ENCODE peak calls at places on chromosomes 2 and 18, in eight cellular contexts. I is right lobe of liver, N is stomach, O is adrenal gland, A is uterus, F is erythroblast, Y is K562, D is prostate gland. X is an unnamed sample.

GRCh38 chr2:72623481-72623880 is 202.4 kb downstream of the EXOC6B start:
- DNase-seq in I (no peak), N (no peak), O (no peak), A (no peak), F (no peak), Y (no peak), D (no peak), X (no peak)

GRCh38 chr2:11073791-11074190 is 81.5 kb upstream of the SLC66A3 start:
- DNase-seq in I (no peak), N (no peak), O (no peak), A (no peak), F (no peak), Y (no peak), D (no peak), X (no peak)

GRCh38 chr2:203867561-203868200 is at the start of gene CTLA4:
- DNase-seq in I (no peak), N (no peak), O (no peak), A (no peak), F (no peak), Y (no peak), D (no peak), X (no peak)

GRCh38 chr18:9337875-9338274 is 3.3 kb downstream of the TWSG1 start:
- DNase-seq in I (no peak), N (no peak), O (no peak), A (no peak), F (peak), Y (peak), D (no peak), X (no peak)

GRCh38 chr2:189142893-189143759 is 36.4 kb downstream of the COL5A2 start:
- DNase-seq in I (no peak), N (peak), O (peak), A (no peak), F (peak), Y (peak), D (no peak), X (no peak)

GRCh38 chr2:233489666-233490065 is 76.9 kb downstream of the USP40 start:
- DNase-seq in I (no peak), N (no peak), O (no peak), A (no peak), F (no peak), Y (no peak), D (no peak), X (no peak)

GRCh38 chr18:2857491-2858063 is 10.8 kb downstream of the EMILIN2 start:
- DNase-seq in I (peak), N (peak), O (peak), A (peak), F (no peak), Y (peak), D (no peak), X (peak)

GRCh38 chr2:111695441-111696007 is 188.5 kb downstream of the ANAPC1 start:
- DNase-seq in I (no peak), N (no peak), O (no peak), A (no peak), F (no peak), Y (no peak), D (no peak), X (no peak)

GRCh38 chr2:238286551-238286950 is 1.9 kb downstream of the PER2 start:
- DNase-seq in I (peak), N (peak), O (peak), A (peak), F (peak), Y (no peak), D (peak), X (peak)

GRCh38 chr2:176035013-176035691 is 33.1 kb upstream of the LNPK start:
- DNase-seq in I (no peak), N (no peak), O (no peak), A (no peak), F (no peak), Y (no peak), D (no peak), X (no peak)

GRCh38 chr2:128696421-128696820 is 377.8 kb upstream of the HS6ST1 start:
- DNase-seq in I (no peak), N (no peak), O (no peak), A (no peak), F (no peak), Y (no peak), D (no peak), X (no peak)

GRCh38 chr18:31154186-31154585 is 8.5 kb downstream of the DSC1 start:
- DNase-seq in I (no peak), N (no peak), O (no peak), A (no peak), F (no peak), Y (no peak), D (no peak), X (no peak)

GRCh38 chr2:9336534-9337354 is 86.6 kb downstream of the ITGB1BP1 start:
- DNase-seq in I (peak), N (peak), O (peak), A (peak), F (peak), Y (peak), D (peak), X (no peak)

GRCh38 chr2:231679131-231679530 is 29.2 kb upstream of the PTMA start:
- DNase-seq in I (no peak), N (no peak), O (no peak), A (no peak), F (no peak), Y (no peak), D (no peak), X (peak)

GRCh38 chr18:60873708-60874107 is 459.5 kb upstream of the CDH20 start:
- DNase-seq in I (no peak), N (no peak), O (no peak), A (no peak), F (no peak), Y (no peak), D (no peak), X (no peak)

GRCh38 chr2:10048501-10049171 is 5.3 kb downstream of the KLF11 start:
- DNase-seq in I (no peak), N (no peak), O (no peak), A (no peak), F (peak), Y (peak), D (no peak), X (peak)

GRCh38 chr2:33946198-33946597 is 347.1 kb upstream of the FAM98A start:
- DNase-seq in I (no peak), N (no peak), O (no peak), A (no peak), F (no peak), Y (no peak), D (no peak), X (no peak)

GRCh38 chr2:42792087-42792582 is 248 bp downstream of the HAAO start:
- DNase-seq in I (peak), N (no peak), O (no peak), A (no peak), F (no peak), Y (no peak), D (peak), X (no peak)
- TF ChIP-seq POLR2A in I (no peak), N (no peak), O (no peak), A (no peak), F (no peak), Y (no peak), D (no peak), X (no peak)

DNA sequence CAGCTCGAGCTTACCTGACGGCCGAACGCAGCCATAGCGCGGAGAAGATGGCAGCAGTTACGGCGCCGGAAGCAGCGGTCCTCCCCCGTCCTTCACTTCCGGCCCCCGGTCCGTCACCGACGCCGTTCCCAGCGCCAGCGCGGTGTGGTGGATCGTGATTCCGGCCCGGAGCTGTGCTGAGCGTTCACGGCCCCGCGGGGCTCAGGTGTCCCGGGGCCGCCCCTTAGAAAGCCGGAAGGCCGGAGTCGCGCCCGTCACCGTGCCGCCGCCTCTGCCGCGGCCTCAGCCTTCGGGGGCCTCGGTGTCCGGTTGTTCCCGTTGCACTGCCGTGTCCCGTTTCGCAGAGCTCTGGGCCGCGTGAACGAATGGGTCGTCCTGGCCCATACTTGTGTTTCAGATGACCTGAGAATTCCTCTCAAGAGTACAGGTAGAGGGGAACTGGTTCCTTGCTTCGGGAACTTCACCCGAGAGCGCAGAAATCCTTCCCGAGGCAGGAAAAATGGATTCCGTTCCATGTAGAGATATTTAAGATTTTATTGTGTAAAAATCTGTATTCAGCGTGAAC is at the start of gene MTERF4:
- DNase-seq in I (peak), N (peak), O (peak), A (peak), F (peak), Y (peak), D (peak), X (peak)
- TF ChIP-seq POLR2A in I (peak), N (no peak), O (peak), A (peak), F (peak), Y (peak), D (peak), X (no peak)

DNA sequence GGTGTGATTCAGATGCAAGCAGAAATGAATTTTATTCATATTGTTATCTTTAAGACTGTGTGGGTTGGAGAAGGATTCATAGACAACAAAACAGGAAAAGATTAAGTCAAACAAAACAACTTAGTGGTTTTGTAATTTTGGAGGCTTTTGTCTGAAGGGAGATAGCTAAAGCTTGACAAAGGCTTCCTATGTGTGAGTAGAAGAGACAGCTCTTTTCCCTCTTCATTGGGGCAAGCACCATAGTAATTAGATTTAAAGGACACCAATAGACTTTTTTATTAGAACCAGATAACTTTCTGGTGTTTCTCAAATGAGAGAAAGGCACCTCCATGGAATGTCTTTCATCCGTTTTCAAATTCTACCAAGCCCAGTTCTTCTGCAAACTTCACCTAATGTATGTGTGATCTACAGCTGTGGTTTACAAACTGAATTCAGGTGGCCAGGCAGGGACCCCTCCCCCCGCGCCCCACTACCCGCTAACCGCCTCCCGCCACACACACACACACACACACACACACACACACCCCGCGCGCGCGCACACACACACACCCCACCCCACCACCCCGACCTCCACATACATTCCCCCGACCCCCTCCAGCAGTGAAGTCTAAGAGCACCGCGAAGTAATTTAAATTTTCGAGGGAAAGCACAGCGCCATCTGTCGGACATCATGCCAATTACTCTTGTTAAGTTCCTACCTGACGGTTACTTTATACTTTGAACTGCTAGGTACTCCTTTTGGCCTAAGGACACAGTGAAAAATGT is 31.7 kb upstream of the PPP1R1C start:
- DNase-seq in I (peak), N (peak), O (peak), A (peak), F (peak), Y (peak), D (peak), X (peak)
- TF ChIP-seq POLR2A in I (no peak), N (no peak), O (no peak), A (no peak), F (no peak), Y (no peak), D (no peak), X (no peak)

GRCh38 chr2:161158882-161159281 is 1.3 kb upstream of the TANK start:
- DNase-seq in I (no peak), N (no peak), O (no peak), A (no peak), F (no peak), Y (no peak), D (no peak), X (no peak)

GRCh38 chr2:161159829-161160225 is 401 bp upstream of the TANK start:
- DNase-seq in I (no peak), N (no peak), O (no peak), A (no peak), F (no peak), Y (no peak), D (no peak), X (no peak)

GRCh38 chr2:161161074-161161577 is 898 bp downstream of the TANK start:
- DNase-seq in I (no peak), N (no peak), O (no peak), A (no peak), F (peak), Y (no peak), D (no peak), X (no peak)

GRCh38 chr2:161163438-161163837 is 3.2 kb downstream of the TANK start:
- DNase-seq in I (no peak), N (no peak), O (no peak), A (no peak), F (no peak), Y (no peak), D (no peak), X (no peak)

DNA sequence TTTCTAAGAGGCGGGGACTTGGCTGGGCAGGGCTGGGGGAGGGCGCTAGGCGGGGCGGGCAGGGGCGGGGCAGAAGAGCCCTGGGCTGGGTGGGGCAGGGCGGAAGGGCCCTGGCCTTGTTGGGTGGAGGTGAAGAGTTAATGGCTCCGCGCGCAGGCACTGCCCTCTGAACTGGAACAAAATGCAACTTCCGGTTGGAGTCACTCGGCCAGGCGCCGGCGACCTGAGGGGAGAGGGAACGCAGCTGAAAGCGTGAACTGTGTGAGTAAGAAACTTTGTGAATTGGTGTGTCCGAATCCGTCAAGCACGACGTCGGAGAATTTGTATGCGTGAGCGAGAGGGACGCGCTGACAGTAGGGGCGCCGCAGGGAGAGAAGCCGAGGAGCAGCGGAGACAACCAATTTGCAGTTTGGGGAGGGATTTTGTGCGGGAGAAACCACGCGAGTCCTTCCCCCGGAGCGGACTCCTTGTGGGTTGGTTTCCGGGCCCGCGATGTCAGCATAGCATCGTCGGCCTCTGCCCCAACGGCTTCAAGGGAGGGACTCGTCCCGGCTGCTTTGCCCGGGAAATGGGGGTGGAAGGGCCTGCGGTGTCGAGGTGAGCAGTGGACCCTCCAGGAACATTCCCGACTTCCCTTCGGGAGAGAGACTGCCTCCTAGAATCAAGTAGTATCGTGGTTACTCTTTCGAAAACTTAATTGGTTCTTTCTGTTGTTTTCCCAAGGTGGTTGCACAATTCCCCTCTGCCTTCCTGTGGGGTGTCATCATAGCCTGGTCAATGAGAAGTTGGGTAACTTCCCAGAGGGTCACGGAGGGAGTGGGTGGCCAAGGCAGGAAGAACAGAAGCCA is at the start of gene TANK:
- DNase-seq in I (peak), N (peak), O (peak), A (peak), F (peak), Y (peak), D (peak), X (peak)
- TF ChIP-seq POLR2A in I (peak), N (no peak), O (peak), A (peak), F (peak), Y (peak), D (peak), X (peak)

GRCh38 chr2:219281588-219281987 is 2.4 kb downstream of the DNAJB2 start:
- DNase-seq in I (no peak), N (no peak), O (no peak), A (no peak), F (no peak), Y (peak), D (no peak), X (peak)

GRCh38 chr2:219279151-219279915 is at the start of gene DNAJB2:
- DNase-seq in I (peak), N (peak), O (peak), A (peak), F (peak), Y (peak), D (peak), X (peak)

GRCh38 chr2:219278655-219279150 is 463 bp upstream of the DNAJB2 start:
- DNase-seq in I (no peak), N (no peak), O (no peak), A (no peak), F (no peak), Y (no peak), D (no peak), X (no peak)

GRCh38 chr2:219280682-219281081 is 1.5 kb downstream of the DNAJB2 start:
- DNase-seq in I (no peak), N (no peak), O (no peak), A (no peak), F (no peak), Y (no peak), D (no peak), X (no peak)

GRCh38 chr2:219279916-219280516 is 850 bp downstream of the DNAJB2 start:
- DNase-seq in I (no peak), N (no peak), O (no peak), A (no peak), F (no peak), Y (peak), D (no peak), X (no peak)
- TF ChIP-seq POLR2A in I (no peak), N (no peak), O (no peak), A (no peak), F (peak), Y (no peak), D (no peak), X (no peak)

DNA sequence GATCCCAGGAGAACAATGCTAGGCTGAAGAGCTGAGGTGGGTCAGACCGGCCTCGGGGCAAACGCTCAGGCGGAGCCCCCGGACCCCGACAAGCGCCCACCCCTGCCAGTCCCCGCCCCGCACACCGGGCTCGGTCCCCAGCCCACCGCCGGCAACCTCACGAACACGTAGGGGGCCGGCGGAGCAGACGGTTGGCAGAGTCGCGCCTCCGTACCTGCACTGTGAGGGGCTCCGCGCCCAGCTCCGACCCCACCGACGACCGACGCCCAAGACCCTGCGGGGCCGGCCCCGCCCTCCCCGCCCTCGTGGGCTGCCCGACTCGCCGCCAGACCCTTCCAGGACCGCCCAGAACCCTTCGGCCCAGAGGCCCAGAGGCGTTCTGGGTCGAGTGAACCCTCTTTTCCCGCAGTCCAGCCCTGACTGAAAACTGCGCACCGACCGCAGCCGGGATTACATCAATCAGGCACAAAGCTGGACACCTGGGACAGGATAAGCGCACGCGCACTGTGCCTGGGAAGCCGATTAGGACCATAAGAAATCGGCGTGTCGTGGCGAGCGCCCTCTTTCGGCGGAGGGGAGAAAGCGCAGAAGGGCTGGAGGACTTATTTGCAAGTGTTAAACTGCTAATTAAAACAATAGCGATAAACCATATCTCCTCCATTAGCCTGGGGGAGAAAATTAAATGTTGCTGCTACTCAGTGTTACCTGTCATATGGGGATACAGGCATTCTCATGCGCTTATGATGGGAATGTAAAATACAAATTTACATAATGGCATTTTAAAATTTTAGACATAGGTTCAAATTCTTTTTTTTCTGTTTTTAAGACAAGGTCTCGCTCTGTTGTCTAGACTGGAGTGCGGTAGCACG is 11.7 kb upstream of the DCTN1 start:
- DNase-seq in I (peak), N (peak), O (peak), A (peak), F (peak), Y (peak), D (peak), X (peak)
- TF ChIP-seq POLR2A in I (peak), N (no peak), O (peak), A (peak), F (no peak), Y (peak), D (no peak), X (peak)

GRCh38 chr2:222423632-222424280 is 587 bp upstream of the SGPP2 start:
- DNase-seq in I (no peak), N (no peak), O (no peak), A (no peak), F (no peak), Y (no peak), D (no peak), X (no peak)
- TF ChIP-seq POLR2A in I (no peak), N (no peak), O (no peak), A (no peak), F (no peak), Y (no peak), D (no peak), X (no peak)

GRCh38 chr2:64213607-64214275 is 69.5 kb upstream of the PELI1 start:
- DNase-seq in I (no peak), N (no peak), O (no peak), A (no peak), F (no peak), Y (peak), D (no peak), X (no peak)

GRCh38 chr2:64211471-64211870 is 67.3 kb upstream of the PELI1 start:
- DNase-seq in I (no peak), N (no peak), O (no peak), A (no peak), F (no peak), Y (no peak), D (no peak), X (no peak)

GRCh38 chr2:64214281-64215115 is 70.3 kb upstream of the PELI1 start:
- DNase-seq in I (no peak), N (no peak), O (no peak), A (no peak), F (no peak), Y (peak), D (no peak), X (no peak)

GRCh38 chr2:64212346-64212745 is 68.1 kb upstream of the PELI1 start:
- DNase-seq in I (no peak), N (no peak), O (no peak), A (no peak), F (peak), Y (peak), D (no peak), X (no peak)

GRCh38 chr2:64212801-64213321 is 68.6 kb upstream of the PELI1 start:
- DNase-seq in I (no peak), N (no peak), O (no peak), A (no peak), F (peak), Y (peak), D (no peak), X (no peak)
- TF ChIP-seq POLR2A in I (no peak), N (no peak), O (no peak), A (no peak), F (no peak), Y (no peak), D (no peak), X (no peak)

GRCh38 chr18:11908182-11909080 is at the start of gene MPPE1:
- DNase-seq in I (peak), N (peak), O (peak), A (peak), F (peak), Y (peak), D (peak), X (peak)
- TF ChIP-seq POLR2A in I (peak), N (no peak), O (no peak), A (peak), F (peak), Y (peak), D (peak), X (no peak)